ENCODE peak calls at places on chromosomes 6 and 20, in seven cellular contexts. G, I, U, E, Y, W and X are unnamed samples.

GRCh38 chr6:137808191-137808590 is 58.9 kb upstream of the TNFAIP3 start:
- DNase-seq in G (no peak), I (peak), U (peak), E (peak), Y (no peak), W (no peak), X (no peak)

GRCh38 chr6:158758464-158758863 is 60.7 kb downstream of the EZR start:
- DNase-seq in G (no peak), I (no peak), U (no peak), E (no peak), Y (no peak), W (no peak), X (no peak)

GRCh38 chr6:75581231-75581630 is 20.4 kb upstream of the SENP6 start:
- DNase-seq in G (no peak), I (no peak), U (no peak), E (no peak), Y (no peak), W (no peak), X (no peak)

GRCh38 chr6:15512126-15512525 is 150.7 kb downstream of the DTNBP1 start:
- DNase-seq in G (no peak), I (peak), U (no peak), E (no peak), Y (peak), W (no peak), X (no peak)

GRCh38 chr20:44609006-44609510 is 26.7 kb downstream of the PKIG start:
- DNase-seq in G (no peak), I (no peak), U (no peak), E (no peak), Y (no peak), W (no peak), X (no peak)

GRCh38 chr20:59428441-59429205 is 128.2 kb downstream of the EDN3 start:
- DNase-seq in G (no peak), I (peak), U (no peak), E (no peak), Y (no peak), W (no peak), X (no peak)

GRCh38 chr6:164347455-164347854 is 932.9 kb downstream of the QKI start:
- DNase-seq in G (no peak), I (no peak), U (no peak), E (no peak), Y (no peak), W (no peak), X (no peak)

GRCh38 chr6:33417127-33417902 is 592 bp downstream of the CUTA start:
- DNase-seq in G (no peak), I (peak), U (peak), E (peak), Y (peak), W (peak), X (no peak)

GRCh38 chr6:22300287-22300998 is 3.6 kb upstream of the PRL start:
- DNase-seq in G (no peak), I (no peak), U (no peak), E (no peak), Y (no peak), W (no peak), X (no peak)

GRCh38 chr6:110537208-110538123 is 61.1 kb upstream of the SLC22A16 start:
- DNase-seq in G (no peak), I (peak), U (peak), E (peak), Y (no peak), W (no peak), X (no peak)

GRCh38 chr6:134081506-134081905 is 29.1 kb upstream of the SLC2A12 start:
- DNase-seq in G (no peak), I (no peak), U (no peak), E (no peak), Y (no peak), W (no peak), X (no peak)

GRCh38 chr6:28743271-28743789 is 180.5 kb downstream of the TRIM27 start:
- DNase-seq in G (no peak), I (peak), U (no peak), E (no peak), Y (no peak), W (no peak), X (no peak)

GRCh38 chr6:28747083-28747630 is 176.6 kb downstream of the TRIM27 start:
- DNase-seq in G (no peak), I (no peak), U (no peak), E (no peak), Y (no peak), W (no peak), X (no peak)

GRCh38 chr6:28741363-28741762 is 182.4 kb downstream of the TRIM27 start:
- DNase-seq in G (no peak), I (no peak), U (no peak), E (no peak), Y (no peak), W (no peak), X (no peak)

GRCh38 chr6:28738396-28738765 is 185.4 kb downstream of the TRIM27 start:
- DNase-seq in G (no peak), I (no peak), U (no peak), E (no peak), Y (no peak), W (no peak), X (no peak)

GRCh38 chr6:28742668-28743270 is 181.0 kb downstream of the TRIM27 start:
- DNase-seq in G (no peak), I (peak), U (peak), E (peak), Y (no peak), W (no peak), X (no peak)
- H3K4me3 ChIP-seq in G (no peak), I (peak), U (no peak), E (no peak), Y (no peak), W (no peak), X (no peak)

DNA sequence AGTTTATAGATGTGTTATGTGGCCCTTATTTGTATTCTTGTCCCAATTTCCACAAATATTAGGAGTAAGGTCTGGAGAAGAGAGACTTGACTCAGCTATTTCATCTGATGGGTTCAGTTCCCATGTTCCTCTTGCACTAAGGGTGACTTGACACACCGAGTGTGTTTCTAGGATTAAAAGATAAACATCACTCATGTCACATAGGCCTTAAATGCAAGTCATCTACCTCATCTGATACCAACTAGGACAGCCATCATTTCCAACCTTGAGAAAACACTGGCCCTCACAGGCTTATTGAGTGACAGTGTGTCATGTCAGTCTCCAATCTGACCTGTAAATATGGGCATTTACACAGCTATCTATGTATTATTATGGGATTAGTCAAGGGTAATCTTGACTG is 53.0 kb upstream of the ADGRF5 start:
- DNase-seq in G (no peak), I (no peak), U (no peak), E (no peak), Y (no peak), W (no peak), X (no peak)
- TF ChIP-seq CTCF in G (no peak), I (no peak), U (no peak), E (no peak), Y (no peak), W (no peak), X (no peak)

DNA sequence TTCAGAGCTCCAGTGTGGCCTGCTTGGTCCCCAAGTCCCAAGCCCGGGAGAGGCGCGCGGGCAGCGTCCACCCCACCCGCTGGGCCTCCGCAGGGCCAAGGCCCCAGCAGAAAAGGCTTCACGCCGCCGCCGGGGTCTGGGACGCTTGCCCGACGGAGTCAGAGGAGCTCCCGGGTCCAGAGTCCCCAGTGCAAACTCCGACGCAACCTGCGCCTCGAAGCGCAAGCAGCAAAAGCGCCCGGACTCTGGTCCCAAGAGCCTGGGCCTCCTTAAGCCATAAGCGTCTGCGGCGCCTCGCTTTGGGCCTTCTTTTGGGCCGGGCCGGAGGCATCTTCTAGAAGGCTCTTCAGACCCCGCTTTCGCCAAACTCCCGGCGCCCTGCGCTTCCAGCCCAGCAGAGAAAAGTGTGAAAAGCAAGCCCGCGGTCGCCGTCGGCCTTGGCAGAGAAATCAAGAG is 1.4 kb downstream of the TBX18 start:
- DNase-seq in G (no peak), I (no peak), U (no peak), E (no peak), Y (no peak), W (peak), X (no peak)
- H3K4me3 ChIP-seq in G (no peak), I (peak), U (peak), E (peak), Y (peak), W (peak), X (no peak)

GRCh38 chr6:105432797-105433196 is 29.9 kb upstream of the PREP start:
- DNase-seq in G (no peak), I (peak), U (peak), E (peak), Y (peak), W (no peak), X (no peak)
- TF ChIP-seq CTCF in G (no peak), I (no peak), U (no peak), E (no peak), Y (no peak), W (no peak), X (no peak)